ENCODE peak calls at places on chromosomes 3 and 15, in ten cellular contexts. Z is aorta, T is transverse colon, Q is kidney, S is ovary, K is spleen, W is thoracic aorta, E is esophagus squamous epithelium, X is IMR-90, R is adrenal gland. I is an unnamed sample.

GRCh38 chr3:170357920-170358854 is 672 bp downstream of the SKIL start:
- DNase-seq in Z (peak; percentile 95), T (peak; percentile 88), Q (peak; percentile 94), S (peak; percentile 89), K (peak; percentile 95), W (peak; percentile 32), E (peak; percentile 49), X (peak; percentile 59), R (peak; percentile 93), I (peak; percentile 84)

GRCh38 chr3:69791919-69792399 is 52.7 kb downstream of the MITF start:
- DNase-seq in Z (no peak), T (no peak), Q (no peak), S (no peak), K (no peak), W (no peak), E (no peak), X (peak; percentile 72), R (no peak), I (no peak)

GRCh38 chr15:61000276-61000675 is 228.8 kb downstream of the RORA start:
- DNase-seq in Z (no peak), T (no peak), Q (no peak), S (no peak), K (no peak), W (no peak), E (no peak), X (no peak), R (no peak), I (no peak)

GRCh38 chr3:126476166-126476975 is 680 bp upstream of the ZXDC start:
- DNase-seq in Z (peak; percentile 88), T (no peak), Q (peak; percentile 93), S (no peak), K (peak; percentile 96), W (no peak), E (peak; percentile 36), X (peak; percentile 25), R (peak; percentile 86), I (peak; percentile 71)

GRCh38 chr3:109047366-109047765 is 70.6 kb downstream of the MORC1 start:
- DNase-seq in Z (no peak), T (no peak), Q (no peak), S (no peak), K (no peak), W (no peak), E (no peak), X (no peak), R (no peak), I (no peak)

GRCh38 chr3:69665026-69665739 is 74.1 kb upstream of the MITF start:
- DNase-seq in Z (no peak), T (no peak), Q (no peak), S (no peak), K (no peak), W (no peak), E (no peak), X (no peak), R (peak; percentile 65), I (peak; percentile 39)

GRCh38 chr3:55797084-55797483 is 310.0 kb upstream of the WNT5A start:
- DNase-seq in Z (no peak), T (no peak), Q (no peak), S (no peak), K (no peak), W (no peak), E (no peak), X (no peak), R (no peak), I (no peak)

GRCh38 chr3:43330981-43331380 is 44.6 kb downstream of the SNRK start:
- DNase-seq in Z (no peak), T (no peak), Q (no peak), S (no peak), K (no peak), W (no peak), E (no peak), X (peak; percentile 60), R (no peak), I (no peak)

GRCh38 chr3:127670761-127671522 is 1.8 kb upstream of the ABTB1 start:
- DNase-seq in Z (no peak), T (no peak), Q (peak; percentile 71), S (no peak), K (peak; percentile 82), W (no peak), E (no peak), X (no peak), R (peak; percentile 51), I (no peak)

GRCh38 chr3:127671523-127672428 is 976 bp upstream of the ABTB1 start:
- DNase-seq in Z (peak; percentile 79), T (no peak), Q (peak; percentile 87), S (no peak), K (peak; percentile 93), W (no peak), E (no peak), X (no peak), R (peak; percentile 60), I (no peak)

GRCh38 chr3:127674099-127674792 is 1.5 kb downstream of the ABTB1 start:
- DNase-seq in Z (peak; percentile 69), T (no peak), Q (peak; percentile 66), S (no peak), K (peak; percentile 78), W (no peak), E (no peak), X (no peak), R (peak; percentile 49), I (no peak)

GRCh38 chr3:127673191-127674098 is 693 bp downstream of the ABTB1 start:
- DNase-seq in Z (peak; percentile 89), T (peak; percentile 61), Q (peak; percentile 87), S (peak; percentile 48), K (peak; percentile 95), W (no peak), E (no peak), X (peak; percentile 57), R (peak; percentile 71), I (peak; percentile 54)

DNA sequence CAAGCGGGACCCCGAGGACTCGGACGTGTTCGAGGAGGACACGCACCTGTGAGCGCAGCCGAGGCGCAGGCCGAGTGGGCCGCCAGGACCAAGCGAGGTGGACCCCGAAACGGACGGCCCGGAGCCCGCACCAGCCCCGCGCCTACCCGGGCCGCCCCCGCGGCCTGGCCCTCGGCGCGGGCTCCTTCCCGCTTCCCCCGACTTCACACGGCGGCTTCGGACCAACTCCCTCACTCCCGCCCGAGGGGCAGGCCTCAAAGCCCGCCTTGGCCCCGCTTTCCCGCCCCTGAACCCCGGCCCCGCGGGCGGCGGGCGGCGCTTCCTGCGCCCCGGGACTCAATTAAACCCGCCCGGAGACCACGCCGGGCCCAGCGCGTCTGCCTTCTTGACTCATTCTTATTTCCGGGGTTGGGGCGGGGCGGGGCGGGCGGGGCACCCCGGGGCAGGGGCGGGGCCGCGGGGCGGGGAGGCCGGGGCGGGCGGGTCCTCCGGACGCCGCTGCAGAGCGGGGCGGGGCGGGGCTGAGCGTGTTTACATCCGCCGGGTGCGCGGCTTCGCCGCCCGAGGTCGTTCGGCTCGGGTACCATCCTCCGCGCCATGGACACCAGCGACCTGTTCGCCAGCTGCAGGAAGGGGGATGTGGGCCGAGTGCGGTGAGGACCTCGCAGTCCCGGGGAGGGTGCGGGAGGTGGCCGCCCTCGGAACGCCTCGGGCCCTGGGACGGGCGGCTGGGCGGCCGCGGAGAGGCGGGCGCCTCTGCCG is at the start of gene ABTB1:
- DNase-seq in Z (peak; percentile 95), T (peak; percentile 90), Q (peak; percentile 97), S (peak; percentile 83), K (peak; percentile 99), W (peak; percentile 57), E (peak; percentile 53), X (peak; percentile 58), R (peak; percentile 90), I (peak; percentile 83)
- H3K4me3 ChIP-seq in Z (peak within 1 kb of the TSS; percentile 81), T (peak within 1 kb of the TSS; percentile 83), Q (peak within 1 kb of the TSS; percentile 66), S (peak within 1 kb of the TSS; percentile 81), K (peak within 1 kb of the TSS; percentile 97), W (peak within 1 kb of the TSS; percentile 98), E (peak within 1 kb of the TSS; percentile 98), X (peak within 1 kb of the TSS; percentile 97), R (peak within 1 kb of the TSS; percentile 33), I (peak within 1 kb of the TSS; percentile 86)

GRCh38 chr15:31347067-31347975 is 20.7 kb downstream of the KLF13 start:
- DNase-seq in Z (no peak), T (no peak), Q (no peak), S (no peak), K (peak; percentile 93), W (no peak), E (no peak), X (no peak), R (no peak), I (no peak)

GRCh38 chr15:31345606-31346366 is 19.2 kb downstream of the KLF13 start:
- DNase-seq in Z (no peak), T (no peak), Q (peak; percentile 72), S (no peak), K (peak; percentile 76), W (no peak), E (no peak), X (no peak), R (no peak), I (no peak)

GRCh38 chr15:31346367-31347066 is 19.9 kb downstream of the KLF13 start:
- DNase-seq in Z (no peak), T (no peak), Q (no peak), S (no peak), K (peak; percentile 82), W (no peak), E (no peak), X (no peak), R (no peak), I (no peak)

GRCh38 chr15:31349233-31350141 is 22.9 kb downstream of the KLF13 start:
- DNase-seq in Z (no peak), T (no peak), Q (peak; percentile 61), S (no peak), K (peak; percentile 77), W (no peak), E (no peak), X (no peak), R (no peak), I (no peak)

DNA sequence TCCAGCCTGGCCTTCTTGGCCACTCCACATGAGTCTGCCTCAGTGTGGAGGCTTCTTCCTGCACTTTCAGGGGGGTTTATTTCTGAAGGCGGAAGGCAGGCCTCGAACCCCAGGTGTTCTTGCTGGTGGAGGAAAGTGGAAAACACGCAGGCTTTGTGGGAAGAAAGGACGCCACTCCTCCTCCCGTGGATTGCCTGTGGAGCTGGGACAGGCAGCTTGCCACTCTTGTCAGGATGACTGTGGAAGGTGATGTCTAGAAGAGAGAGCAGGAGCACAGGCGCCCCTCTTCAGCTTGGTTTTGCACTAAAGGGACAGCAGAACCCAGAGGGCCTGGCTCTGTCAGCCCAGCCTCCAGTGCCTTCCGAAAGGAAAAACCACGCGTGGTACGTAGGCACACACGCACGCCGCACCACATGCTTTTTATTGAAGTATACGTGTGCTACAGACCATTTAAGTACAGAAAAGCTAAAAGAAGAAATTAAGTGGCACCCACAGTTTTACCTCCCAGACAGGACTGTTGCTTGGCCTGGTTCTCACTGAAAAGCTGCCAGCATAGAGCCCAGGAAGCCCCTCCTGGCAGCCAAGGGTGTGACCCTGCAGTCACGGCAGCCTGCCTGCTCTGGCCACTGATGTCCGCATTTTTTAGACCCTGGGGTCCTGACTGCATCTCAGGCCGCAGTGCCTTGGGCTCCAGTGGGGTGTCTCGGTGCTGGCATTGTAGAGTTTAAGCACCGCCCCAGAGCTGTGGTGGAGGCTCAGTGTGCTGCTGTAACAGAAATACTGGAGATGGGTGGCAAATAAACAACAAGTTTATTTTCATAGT is 21.6 kb downstream of the KLF13 start:
- DNase-seq in Z (no peak), T (no peak), Q (no peak), S (no peak), K (no peak), W (no peak), E (no peak), X (no peak), R (no peak), I (no peak)
- H3K4me1 ChIP-seq in Z (peaks cover 2% of the 10 kb centered on the region), T (peaks cover 58% of the 10 kb centered on the region), Q (peaks cover 74% of the 10 kb centered on the region), S (peaks cover 18% of the 10 kb centered on the region), K (peaks cover 100% of the 10 kb centered on the region), W (peaks cover 99% of the 10 kb centered on the region), E (peaks cover 82% of the 10 kb centered on the region), X (peaks cover 14% of the 10 kb centered on the region), R (peaks cover 57% of the 10 kb centered on the region), I (peaks cover 46% of the 10 kb centered on the region)

DNA sequence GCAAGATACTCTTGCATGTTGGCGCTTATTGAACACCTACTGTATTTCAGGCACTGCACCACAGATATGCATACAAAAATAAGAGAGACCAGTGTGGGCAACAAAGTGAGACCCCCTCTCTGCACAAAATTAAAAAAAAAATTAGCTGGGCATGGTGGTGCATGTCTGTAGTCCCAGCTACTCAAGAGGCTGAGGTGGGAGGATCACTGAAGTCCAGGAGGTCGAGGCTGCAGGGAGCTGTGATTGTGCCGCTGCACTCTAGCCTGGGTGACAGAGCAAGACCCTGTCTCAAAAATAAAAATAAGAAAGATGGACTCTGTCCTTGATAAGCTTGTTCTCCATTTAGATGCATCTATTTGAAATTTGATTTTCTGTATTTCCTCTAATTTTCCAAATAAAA is 20.8 kb downstream of the FEM1B start:
- DNase-seq in Z (no peak), T (no peak), Q (no peak), S (peak; percentile 4), K (peak; percentile 16), W (no peak), E (no peak), X (no peak), R (peak; percentile 47), I (peak; percentile 23)
- H3K4me3 ChIP-seq in Z (no peak overlapping the region), T (no peak overlapping the region), Q (no peak overlapping the region), S (no peak overlapping the region), K (peak overlapping the region; percentile 34), W (no peak overlapping the region), E (no peak overlapping the region), X (no peak overlapping the region), R (no peak overlapping the region), I (no peak overlapping the region)

GRCh38 chr3:5274116-5274515 is 86.6 kb downstream of the EDEM1 start:
- DNase-seq in Z (no peak), T (no peak), Q (no peak), S (no peak), K (no peak), W (no peak), E (no peak), X (no peak), R (no peak), I (no peak)

GRCh38 chr3:5267253-5267652 is 79.7 kb downstream of the EDEM1 start:
- DNase-seq in Z (no peak), T (no peak), Q (no peak), S (no peak), K (no peak), W (no peak), E (no peak), X (no peak), R (no peak), I (no peak)

GRCh38 chr3:5270656-5271055 is 83.1 kb downstream of the EDEM1 start:
- DNase-seq in Z (no peak), T (no peak), Q (no peak), S (no peak), K (no peak), W (no peak), E (no peak), X (no peak), R (no peak), I (no peak)

GRCh38 chr3:5267889-5268288 is 80.4 kb downstream of the EDEM1 start:
- DNase-seq in Z (no peak), T (no peak), Q (no peak), S (no peak), K (no peak), W (no peak), E (no peak), X (no peak), R (no peak), I (no peak)

GRCh38 chr3:5271061-5271683 is 83.7 kb downstream of the EDEM1 start:
- DNase-seq in Z (no peak), T (no peak), Q (no peak), S (no peak), K (no peak), W (no peak), E (no peak), X (no peak), R (no peak), I (no peak)
- H3K4me1 ChIP-seq in Z (no peaks in the 10 kb centered on the region), T (no peaks in the 10 kb centered on the region), Q (no peaks in the 10 kb centered on the region), S (no peaks in the 10 kb centered on the region), K (no peaks in the 10 kb centered on the region), W (no peaks in the 10 kb centered on the region), E (no peaks in the 10 kb centered on the region), X (no peaks in the 10 kb centered on the region), R (no peaks in the 10 kb centered on the region), I (no peaks in the 10 kb centered on the region)

I was measured in lung.